ENCODE peak calls at places on chromosomes 2 and 18, in six cellular contexts. One of them, this sample, is unnamed.

GRCh38 chr2:124683536-124684407 is 658.7 kb downstream of the CNTNAP5 start:
- DNase-seq in WTC11: no peak
- DNase-seq in GM20000: no peak
- DNase-seq in epithelial cell of esophagus: no peak
- DNase-seq in neural crest cell: no peak
- DNase-seq in dorsolateral prefrontal cortex: no peak
- DNase-seq in this sample: no peak

GRCh38 chr2:163182764-163183354 is 344.3 kb upstream of the KCNH7 start:
- DNase-seq in WTC11: no peak
- DNase-seq in dorsolateral prefrontal cortex: no peak
- DNase-seq in neural crest cell: no peak
- DNase-seq in GM20000: peak
- DNase-seq in epithelial cell of esophagus: peak
- DNase-seq in this sample: no peak

GRCh38 chr2:204437334-204437733 is 107.9 kb upstream of the PARD3B start:
- DNase-seq in GM20000: no peak
- DNase-seq in neural crest cell: no peak
- DNase-seq in dorsolateral prefrontal cortex: no peak
- DNase-seq in WTC11: no peak
- DNase-seq in epithelial cell of esophagus: no peak
- DNase-seq in this sample: no peak

GRCh38 chr2:26691881-26692813 is at the start of gene KCNK3:
- DNase-seq in GM20000: peak
- DNase-seq in dorsolateral prefrontal cortex: peak
- DNase-seq in epithelial cell of esophagus: peak
- DNase-seq in WTC11: peak
- DNase-seq in neural crest cell: peak
- DNase-seq in this sample: peak

GRCh38 chr2:18777250-18777812 is 188.0 kb upstream of the NT5C1B start:
- DNase-seq in WTC11: no peak
- DNase-seq in epithelial cell of esophagus: no peak
- DNase-seq in GM20000: no peak
- DNase-seq in dorsolateral prefrontal cortex: no peak
- DNase-seq in neural crest cell: no peak
- DNase-seq in this sample: no peak

GRCh38 chr2:149490296-149490695 is 97.3 kb downstream of the MMADHC start:
- DNase-seq in GM20000: no peak
- DNase-seq in neural crest cell: no peak
- DNase-seq in epithelial cell of esophagus: no peak
- DNase-seq in WTC11: no peak
- DNase-seq in dorsolateral prefrontal cortex: peak
- DNase-seq in this sample: no peak

GRCh38 chr2:149090706-149091105 is 52.2 kb downstream of the LYPD6B start:
- DNase-seq in epithelial cell of esophagus: no peak
- DNase-seq in neural crest cell: no peak
- DNase-seq in GM20000: no peak
- DNase-seq in dorsolateral prefrontal cortex: no peak
- DNase-seq in WTC11: no peak
- DNase-seq in this sample: no peak

GRCh38 chr18:67600181-67600631 is 83.7 kb upstream of the DSEL start:
- DNase-seq in epithelial cell of esophagus: peak
- DNase-seq in GM20000: no peak
- DNase-seq in dorsolateral prefrontal cortex: no peak
- DNase-seq in WTC11: no peak
- DNase-seq in neural crest cell: no peak
- DNase-seq in this sample: no peak

GRCh38 chr2:99701503-99701902 is 211.7 kb upstream of the REV1 start:
- DNase-seq in GM20000: no peak
- DNase-seq in dorsolateral prefrontal cortex: no peak
- DNase-seq in neural crest cell: no peak
- DNase-seq in epithelial cell of esophagus: peak
- DNase-seq in WTC11: no peak
- DNase-seq in this sample: no peak

GRCh38 chr2:129733041-129733440 is 246.4 kb upstream of the RAB6C start:
- DNase-seq in GM20000: no peak
- DNase-seq in neural crest cell: no peak
- DNase-seq in dorsolateral prefrontal cortex: no peak
- DNase-seq in epithelial cell of esophagus: no peak
- DNase-seq in WTC11: no peak
- DNase-seq in this sample: no peak

GRCh38 chr18:9283789-9284188 is 50.8 kb upstream of the TWSG1 start:
- DNase-seq in GM20000: no peak
- DNase-seq in WTC11: no peak
- DNase-seq in neural crest cell: no peak
- DNase-seq in epithelial cell of esophagus: no peak
- DNase-seq in dorsolateral prefrontal cortex: no peak
- DNase-seq in this sample: no peak

DNA sequence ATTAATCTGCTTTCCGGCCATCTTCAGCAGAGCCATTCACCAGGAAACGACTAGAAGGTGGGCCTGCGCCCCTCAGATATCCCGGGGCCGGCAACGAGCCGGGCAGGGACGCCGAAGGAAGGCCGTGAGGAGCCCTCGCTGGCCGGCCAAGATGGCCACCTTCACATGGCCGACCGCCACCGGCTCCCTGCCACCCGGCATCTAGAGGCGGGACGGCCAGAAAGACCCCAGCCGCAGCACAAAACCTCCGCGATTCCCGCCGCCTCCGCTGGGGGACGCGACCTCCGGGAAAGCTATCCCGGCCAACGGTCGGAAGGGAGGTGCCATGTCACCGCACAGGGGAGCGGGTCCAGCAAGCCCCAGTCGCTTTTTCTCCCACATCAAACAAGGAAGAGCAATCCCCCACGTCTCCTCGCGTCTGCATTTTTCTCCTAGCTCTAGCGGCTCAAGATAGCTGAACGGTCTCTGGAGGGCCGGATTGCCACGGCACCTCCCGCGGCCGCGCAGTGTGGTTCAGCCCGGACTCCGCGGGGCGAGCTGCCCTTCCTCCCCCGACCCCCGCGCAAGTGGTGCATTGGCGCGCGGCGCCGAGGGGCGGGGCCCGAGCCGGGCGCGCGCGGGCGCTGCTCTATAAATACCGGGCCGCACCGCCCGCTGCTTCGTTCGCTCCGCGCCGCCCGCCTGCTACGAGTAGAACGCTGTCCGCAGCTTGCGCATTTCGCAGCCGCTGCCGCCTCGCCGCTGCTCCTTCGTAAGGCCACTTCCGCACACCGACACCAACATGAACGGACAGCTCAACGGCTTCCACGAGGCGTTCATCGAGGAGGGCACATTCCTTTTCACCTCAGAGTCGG is at the start of gene MAT2A:
- DNase-seq in dorsolateral prefrontal cortex: peak
- DNase-seq in epithelial cell of esophagus: peak
- DNase-seq in GM20000: peak
- DNase-seq in WTC11: peak
- DNase-seq in neural crest cell: peak
- DNase-seq in this sample: peak
- TF ChIP-seq CTCF in dorsolateral prefrontal cortex: peak
- TF ChIP-seq CTCF in epithelial cell of esophagus: peak
- TF ChIP-seq CTCF in GM20000: peak
- TF ChIP-seq CTCF in WTC11: peak
- TF ChIP-seq CTCF in neural crest cell: peak
- TF ChIP-seq CTCF in this sample: peak

GRCh38 chr2:71462641-71463341 is 9.4 kb downstream of the DYSF start:
- DNase-seq in neural crest cell: no peak
- DNase-seq in epithelial cell of esophagus: no peak
- DNase-seq in WTC11: no peak
- DNase-seq in GM20000: no peak
- DNase-seq in dorsolateral prefrontal cortex: no peak
- DNase-seq in this sample: no peak
- TF ChIP-seq CTCF in neural crest cell: no peak
- TF ChIP-seq CTCF in epithelial cell of esophagus: no peak
- TF ChIP-seq CTCF in WTC11: no peak
- TF ChIP-seq CTCF in GM20000: no peak
- TF ChIP-seq CTCF in dorsolateral prefrontal cortex: no peak
- TF ChIP-seq CTCF in this sample: no peak

GRCh38 chr2:31081497-31081896 is 56.7 kb downstream of the GALNT14 start:
- DNase-seq in epithelial cell of esophagus: no peak
- DNase-seq in dorsolateral prefrontal cortex: no peak
- DNase-seq in neural crest cell: no peak
- DNase-seq in WTC11: no peak
- DNase-seq in GM20000: no peak
- DNase-seq in this sample: no peak
- TF ChIP-seq CTCF in epithelial cell of esophagus: no peak
- TF ChIP-seq CTCF in dorsolateral prefrontal cortex: no peak
- TF ChIP-seq CTCF in neural crest cell: no peak
- TF ChIP-seq CTCF in WTC11: no peak
- TF ChIP-seq CTCF in GM20000: no peak
- TF ChIP-seq CTCF in this sample: no peak

GRCh38 chr2:173397539-173397938 is 42.9 kb downstream of the CDCA7 start:
- DNase-seq in dorsolateral prefrontal cortex: no peak
- DNase-seq in neural crest cell: no peak
- DNase-seq in epithelial cell of esophagus: peak
- DNase-seq in WTC11: no peak
- DNase-seq in GM20000: no peak
- DNase-seq in this sample: no peak
- TF ChIP-seq CTCF in dorsolateral prefrontal cortex: no peak
- TF ChIP-seq CTCF in neural crest cell: no peak
- TF ChIP-seq CTCF in epithelial cell of esophagus: peak
- TF ChIP-seq CTCF in WTC11: no peak
- TF ChIP-seq CTCF in GM20000: peak
- TF ChIP-seq CTCF in this sample: no peak

GRCh38 chr2:110818767-110819481 is 86.6 kb downstream of the ACOXL start:
- DNase-seq in neural crest cell: no peak
- DNase-seq in epithelial cell of esophagus: no peak
- DNase-seq in GM20000: no peak
- DNase-seq in dorsolateral prefrontal cortex: no peak
- DNase-seq in WTC11: no peak
- DNase-seq in this sample: no peak
- TF ChIP-seq CTCF in neural crest cell: no peak
- TF ChIP-seq CTCF in epithelial cell of esophagus: no peak
- TF ChIP-seq CTCF in GM20000: no peak
- TF ChIP-seq CTCF in dorsolateral prefrontal cortex: no peak
- TF ChIP-seq CTCF in WTC11: no peak
- TF ChIP-seq CTCF in this sample: peak

GRCh38 chr2:232438051-232438450 is 17.9 kb upstream of the ALPI start:
- DNase-seq in dorsolateral prefrontal cortex: no peak
- DNase-seq in WTC11: no peak
- DNase-seq in epithelial cell of esophagus: no peak
- DNase-seq in GM20000: no peak
- DNase-seq in neural crest cell: no peak
- DNase-seq in this sample: no peak

GRCh38 chr2:232438951-232439757 is 16.8 kb upstream of the ALPI start:
- DNase-seq in epithelial cell of esophagus: peak
- DNase-seq in dorsolateral prefrontal cortex: no peak
- DNase-seq in WTC11: peak
- DNase-seq in GM20000: no peak
- DNase-seq in neural crest cell: no peak
- DNase-seq in this sample: no peak

GRCh38 chr2:232437130-232437620 is 18.8 kb upstream of the ALPI start:
- DNase-seq in epithelial cell of esophagus: no peak
- DNase-seq in dorsolateral prefrontal cortex: no peak
- DNase-seq in GM20000: no peak
- DNase-seq in WTC11: no peak
- DNase-seq in neural crest cell: no peak
- DNase-seq in this sample: no peak

GRCh38 chr2:232441147-232441651 is 14.8 kb upstream of the ALPI start:
- DNase-seq in dorsolateral prefrontal cortex: no peak
- DNase-seq in epithelial cell of esophagus: no peak
- DNase-seq in WTC11: no peak
- DNase-seq in neural crest cell: no peak
- DNase-seq in GM20000: no peak
- DNase-seq in this sample: no peak

GRCh38 chr2:232439758-232440135 is 16.2 kb upstream of the ALPI start:
- DNase-seq in GM20000: no peak
- DNase-seq in neural crest cell: no peak
- DNase-seq in dorsolateral prefrontal cortex: no peak
- DNase-seq in epithelial cell of esophagus: no peak
- DNase-seq in WTC11: no peak
- DNase-seq in this sample: no peak
- TF ChIP-seq CTCF in GM20000: no peak
- TF ChIP-seq CTCF in neural crest cell: peak
- TF ChIP-seq CTCF in dorsolateral prefrontal cortex: peak
- TF ChIP-seq CTCF in epithelial cell of esophagus: peak
- TF ChIP-seq CTCF in WTC11: peak
- TF ChIP-seq CTCF in this sample: peak

GRCh38 chr2:75481041-75481836 is 79.5 kb downstream of the EVA1A start:
- DNase-seq in WTC11: no peak
- DNase-seq in GM20000: no peak
- DNase-seq in dorsolateral prefrontal cortex: no peak
- DNase-seq in epithelial cell of esophagus: peak
- DNase-seq in neural crest cell: no peak
- DNase-seq in this sample: no peak
- TF ChIP-seq CTCF in WTC11: no peak
- TF ChIP-seq CTCF in GM20000: no peak
- TF ChIP-seq CTCF in dorsolateral prefrontal cortex: no peak
- TF ChIP-seq CTCF in epithelial cell of esophagus: peak
- TF ChIP-seq CTCF in neural crest cell: peak
- TF ChIP-seq CTCF in this sample: no peak

DNA sequence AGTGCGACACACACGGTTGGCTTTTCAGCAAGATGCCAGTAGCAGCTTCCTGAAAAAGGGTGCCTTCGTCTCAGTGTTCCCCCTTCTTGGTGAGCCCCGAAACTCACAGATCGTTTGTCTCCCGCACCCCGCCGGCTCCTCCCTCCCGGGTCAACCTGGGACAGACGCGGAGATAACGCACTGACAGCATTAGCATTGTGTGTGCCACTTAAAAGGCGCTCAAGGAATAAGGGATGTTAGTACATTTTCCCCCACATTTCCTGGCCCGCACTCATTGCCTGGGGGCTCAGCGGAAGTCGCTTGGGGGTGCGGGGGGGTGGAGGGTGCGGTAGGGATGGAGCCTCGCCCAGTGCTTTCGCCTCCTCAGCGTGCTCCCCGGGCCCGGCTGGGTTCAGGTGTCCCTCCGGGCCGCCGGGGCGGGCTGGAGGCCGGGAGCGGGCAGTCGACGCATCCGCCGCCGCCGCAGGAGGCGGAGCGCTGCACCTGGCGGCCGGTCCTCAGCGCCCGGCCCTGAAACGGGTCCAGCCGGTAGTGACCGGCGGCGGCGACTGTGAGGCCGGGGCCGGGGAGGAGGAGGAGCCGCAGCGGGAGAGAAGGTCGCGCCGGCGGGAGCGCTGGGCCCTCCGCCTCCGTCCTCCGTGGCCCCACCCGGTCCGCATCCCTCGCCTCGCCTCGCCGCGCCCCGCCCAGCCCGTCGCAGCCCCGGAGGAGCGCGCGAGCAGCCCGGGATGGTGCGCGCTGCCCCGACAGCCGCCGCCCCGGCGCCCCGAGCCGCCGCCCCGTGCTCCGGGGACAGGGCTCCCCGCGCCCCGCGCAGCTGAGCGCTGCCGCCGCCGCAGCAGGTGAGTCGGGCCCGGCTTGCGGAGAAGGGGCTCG is at the start of gene MFSD6:
- DNase-seq in WTC11: peak
- DNase-seq in epithelial cell of esophagus: peak
- DNase-seq in dorsolateral prefrontal cortex: peak
- DNase-seq in GM20000: peak
- DNase-seq in neural crest cell: peak
- DNase-seq in this sample: peak
- TF ChIP-seq CTCF in WTC11: no peak
- TF ChIP-seq CTCF in epithelial cell of esophagus: no peak
- TF ChIP-seq CTCF in dorsolateral prefrontal cortex: no peak
- TF ChIP-seq CTCF in GM20000: no peak
- TF ChIP-seq CTCF in neural crest cell: no peak
- TF ChIP-seq CTCF in this sample: no peak

This sample was measured in activated CD8-positive, alpha-beta T cell treated with anti-CD3 and anti-CD28 coated beads for 36 hours.